ENCODE peak calls at places on chromosomes 13 and 19, in six cellular contexts. One of them, this sample, is unnamed. For H3K27me3 and H3K9me3, the result is how much of the 10 kb centered on the place peaks cover.

GRCh38 chr19:33063356-33064116 is 1.2 kb downstream of the RHPN2 start:
- DNase-seq in right lobe of liver: peak
- DNase-seq in pancreas: peak
- DNase-seq in naive thymus-derived CD4-positive, alpha-beta T cell: no peak
- DNase-seq in fibroblast of lung: peak
- DNase-seq in hepatocyte: peak
- DNase-seq in this sample: peak

GRCh38 chr19:17889609-17890214 is 18.0 kb downstream of the SLC5A5 start:
- DNase-seq in right lobe of liver: no peak
- DNase-seq in pancreas: no peak
- DNase-seq in naive thymus-derived CD4-positive, alpha-beta T cell: no peak
- DNase-seq in fibroblast of lung: peak
- DNase-seq in hepatocyte: peak
- DNase-seq in this sample: no peak

GRCh38 chr13:75675421-75675820 is 39.3 kb downstream of the LMO7 start:
- DNase-seq in right lobe of liver: no peak
- DNase-seq in pancreas: no peak
- DNase-seq in naive thymus-derived CD4-positive, alpha-beta T cell: no peak
- DNase-seq in fibroblast of lung: peak
- DNase-seq in hepatocyte: no peak
- DNase-seq in this sample: no peak

GRCh38 chr19:3024870-3025515 is 4.1 kb downstream of the TLE2 start:
- DNase-seq in right lobe of liver: no peak
- DNase-seq in pancreas: no peak
- DNase-seq in naive thymus-derived CD4-positive, alpha-beta T cell: no peak
- DNase-seq in fibroblast of lung: no peak
- DNase-seq in hepatocyte: no peak
- DNase-seq in this sample: peak

GRCh38 chr13:102839462-102839861 is 6.4 kb upstream of the ERCC5 start:
- DNase-seq in right lobe of liver: no peak
- DNase-seq in pancreas: no peak
- DNase-seq in naive thymus-derived CD4-positive, alpha-beta T cell: no peak
- DNase-seq in fibroblast of lung: no peak
- DNase-seq in hepatocyte: no peak
- DNase-seq in this sample: no peak

GRCh38 chr13:112588490-112589297 is 741 bp upstream of the TUBGCP3 start:
- DNase-seq in right lobe of liver: no peak
- DNase-seq in pancreas: no peak
- DNase-seq in naive thymus-derived CD4-positive, alpha-beta T cell: no peak
- DNase-seq in fibroblast of lung: peak
- DNase-seq in hepatocyte: no peak
- DNase-seq in this sample: no peak

GRCh38 chr13:21149568-21149967 is 26.8 kb downstream of the SKA3 start:
- DNase-seq in right lobe of liver: no peak
- DNase-seq in pancreas: no peak
- DNase-seq in naive thymus-derived CD4-positive, alpha-beta T cell: no peak
- DNase-seq in fibroblast of lung: no peak
- DNase-seq in hepatocyte: no peak
- DNase-seq in this sample: no peak

GRCh38 chr19:51986309-51987291 is at the start of gene ZNF350:
- DNase-seq in right lobe of liver: peak
- DNase-seq in pancreas: peak
- DNase-seq in naive thymus-derived CD4-positive, alpha-beta T cell: peak
- DNase-seq in fibroblast of lung: peak
- DNase-seq in hepatocyte: peak
- DNase-seq in this sample: peak

GRCh38 chr13:40777166-40777956 is 6.4 kb upstream of the MRPS31 start:
- DNase-seq in right lobe of liver: no peak
- DNase-seq in pancreas: peak
- DNase-seq in naive thymus-derived CD4-positive, alpha-beta T cell: no peak
- DNase-seq in fibroblast of lung: peak
- DNase-seq in hepatocyte: peak
- DNase-seq in this sample: peak

GRCh38 chr19:45657520-45658163 is 10.4 kb upstream of the GIPR start:
- DNase-seq in right lobe of liver: no peak
- DNase-seq in pancreas: no peak
- DNase-seq in naive thymus-derived CD4-positive, alpha-beta T cell: no peak
- DNase-seq in fibroblast of lung: no peak
- DNase-seq in hepatocyte: peak
- DNase-seq in this sample: no peak

GRCh38 chr19:4568884-4569283 is 9.4 kb upstream of the SEMA6B start:
- DNase-seq in right lobe of liver: no peak
- DNase-seq in pancreas: no peak
- DNase-seq in naive thymus-derived CD4-positive, alpha-beta T cell: no peak
- DNase-seq in fibroblast of lung: no peak
- DNase-seq in hepatocyte: no peak
- DNase-seq in this sample: no peak

GRCh38 chr19:4570423-4570822 is 10.9 kb upstream of the SEMA6B start:
- DNase-seq in right lobe of liver: no peak
- DNase-seq in pancreas: no peak
- DNase-seq in naive thymus-derived CD4-positive, alpha-beta T cell: no peak
- DNase-seq in fibroblast of lung: no peak
- DNase-seq in hepatocyte: no peak
- DNase-seq in this sample: no peak

GRCh38 chr19:4573682-4574081 is 14.2 kb upstream of the SEMA6B start:
- DNase-seq in right lobe of liver: no peak
- DNase-seq in pancreas: no peak
- DNase-seq in naive thymus-derived CD4-positive, alpha-beta T cell: no peak
- DNase-seq in fibroblast of lung: no peak
- DNase-seq in hepatocyte: no peak
- DNase-seq in this sample: no peak

GRCh38 chr19:4570916-4571304 is 11.4 kb upstream of the SEMA6B start:
- DNase-seq in right lobe of liver: no peak
- DNase-seq in pancreas: no peak
- DNase-seq in naive thymus-derived CD4-positive, alpha-beta T cell: no peak
- DNase-seq in fibroblast of lung: no peak
- DNase-seq in hepatocyte: no peak
- DNase-seq in this sample: no peak

DNA sequence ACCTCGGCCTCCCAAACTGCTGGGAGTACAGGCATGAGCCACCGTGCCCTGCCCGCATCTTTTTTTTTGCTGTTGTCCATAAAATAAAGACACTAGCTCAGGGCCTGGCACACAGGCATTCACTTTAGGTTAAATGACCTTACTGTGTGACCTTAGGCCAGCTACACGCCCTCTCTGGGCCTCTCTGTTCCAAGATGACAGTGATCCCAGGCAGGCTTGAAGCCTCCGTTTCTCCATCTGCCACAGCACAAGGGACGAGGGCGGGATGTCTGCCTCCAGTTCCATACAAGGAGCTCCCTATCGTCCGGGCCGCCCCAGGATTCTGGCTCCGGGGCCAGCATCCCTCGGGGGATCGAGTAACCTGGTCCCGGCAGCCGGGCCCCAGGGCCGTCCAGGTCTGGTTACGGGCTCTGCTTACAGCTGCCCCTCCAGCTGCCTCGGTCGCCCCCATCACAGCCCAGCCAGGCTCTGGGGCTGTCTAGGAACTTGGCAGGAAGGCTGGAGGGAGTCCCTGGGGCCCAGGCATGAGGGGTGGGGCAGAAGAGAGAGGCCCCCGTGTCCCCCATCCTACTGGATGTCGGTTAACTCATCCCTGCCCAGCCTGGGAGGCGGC is 11.9 kb upstream of the SEMA6B start:
- DNase-seq in right lobe of liver: no peak
- DNase-seq in pancreas: no peak
- DNase-seq in naive thymus-derived CD4-positive, alpha-beta T cell: no peak
- DNase-seq in fibroblast of lung: no peak
- DNase-seq in hepatocyte: peak
- DNase-seq in this sample: no peak
- H3K27me3 ChIP-seq in right lobe of liver: under half
- H3K27me3 ChIP-seq in pancreas: under half
- H3K27me3 ChIP-seq in naive thymus-derived CD4-positive, alpha-beta T cell: under half
- H3K27me3 ChIP-seq in fibroblast of lung: under half
- H3K27me3 ChIP-seq in hepatocyte: under half
- H3K27me3 ChIP-seq in this sample: under half

GRCh38 chr13:109655206-109655600 is 131.2 kb downstream of the IRS2 start:
- DNase-seq in right lobe of liver: no peak
- DNase-seq in pancreas: no peak
- DNase-seq in naive thymus-derived CD4-positive, alpha-beta T cell: no peak
- DNase-seq in fibroblast of lung: peak
- DNase-seq in hepatocyte: no peak
- DNase-seq in this sample: no peak
- H3K27ac ChIP-seq in right lobe of liver: no peak
- H3K27ac ChIP-seq in pancreas: peak
- H3K27ac ChIP-seq in naive thymus-derived CD4-positive, alpha-beta T cell: no peak
- H3K27ac ChIP-seq in fibroblast of lung: no peak
- H3K27ac ChIP-seq in hepatocyte: no peak
- H3K27ac ChIP-seq in this sample: no peak

GRCh38 chr19:44345969-44346368 is 10.5 kb downstream of the ZNF112 start:
- DNase-seq in right lobe of liver: no peak
- DNase-seq in pancreas: no peak
- DNase-seq in naive thymus-derived CD4-positive, alpha-beta T cell: no peak
- DNase-seq in fibroblast of lung: no peak
- DNase-seq in hepatocyte: no peak
- DNase-seq in this sample: no peak

GRCh38 chr19:44346556-44346955 is 9.9 kb downstream of the ZNF112 start:
- DNase-seq in right lobe of liver: no peak
- DNase-seq in pancreas: no peak
- DNase-seq in naive thymus-derived CD4-positive, alpha-beta T cell: no peak
- DNase-seq in fibroblast of lung: no peak
- DNase-seq in hepatocyte: no peak
- DNase-seq in this sample: no peak

GRCh38 chr19:44341794-44342193 is 14.7 kb downstream of the ZNF112 start:
- DNase-seq in right lobe of liver: no peak
- DNase-seq in pancreas: no peak
- DNase-seq in naive thymus-derived CD4-positive, alpha-beta T cell: no peak
- DNase-seq in fibroblast of lung: no peak
- DNase-seq in hepatocyte: no peak
- DNase-seq in this sample: no peak

DNA sequence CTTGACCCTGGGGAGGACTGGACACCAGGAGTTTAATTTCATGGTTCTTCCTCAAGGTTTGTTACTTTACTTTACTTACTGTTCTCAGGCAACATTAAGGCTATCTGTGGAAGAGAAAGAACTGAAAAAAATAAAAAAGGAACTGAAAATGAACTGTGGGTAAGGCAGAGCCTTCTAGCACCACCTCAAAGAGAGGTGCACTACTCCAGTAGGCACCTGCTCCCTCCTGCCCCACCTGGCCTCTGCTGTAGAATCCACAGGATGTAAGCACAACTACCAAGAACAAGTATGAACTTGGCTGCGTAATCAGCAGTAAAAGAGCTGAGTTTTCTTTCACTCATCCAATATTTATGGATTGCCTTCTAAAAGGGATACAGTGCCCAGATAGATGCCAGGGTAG is 12.2 kb downstream of the ZNF112 start:
- DNase-seq in right lobe of liver: no peak
- DNase-seq in pancreas: no peak
- DNase-seq in naive thymus-derived CD4-positive, alpha-beta T cell: no peak
- DNase-seq in fibroblast of lung: no peak
- DNase-seq in hepatocyte: no peak
- DNase-seq in this sample: no peak
- H3K9me3 ChIP-seq in right lobe of liver: under half
- H3K9me3 ChIP-seq in pancreas: under half
- H3K9me3 ChIP-seq in naive thymus-derived CD4-positive, alpha-beta T cell: under half
- H3K9me3 ChIP-seq in fibroblast of lung: under half
- H3K9me3 ChIP-seq in hepatocyte: under half
- H3K9me3 ChIP-seq in this sample: under half

GRCh38 chr13:110382830-110383229 is 75.7 kb downstream of the COL4A2 start:
- DNase-seq in right lobe of liver: no peak
- DNase-seq in pancreas: no peak
- DNase-seq in naive thymus-derived CD4-positive, alpha-beta T cell: no peak
- DNase-seq in fibroblast of lung: no peak
- DNase-seq in hepatocyte: no peak
- DNase-seq in this sample: no peak

GRCh38 chr13:110379905-110380341 is 72.8 kb downstream of the COL4A2 start:
- DNase-seq in right lobe of liver: no peak
- DNase-seq in pancreas: no peak
- DNase-seq in naive thymus-derived CD4-positive, alpha-beta T cell: no peak
- DNase-seq in fibroblast of lung: no peak
- DNase-seq in hepatocyte: no peak
- DNase-seq in this sample: no peak

GRCh38 chr13:110381029-110381360 is 73.9 kb downstream of the COL4A2 start:
- DNase-seq in right lobe of liver: no peak
- DNase-seq in pancreas: no peak
- DNase-seq in naive thymus-derived CD4-positive, alpha-beta T cell: no peak
- DNase-seq in fibroblast of lung: no peak
- DNase-seq in hepatocyte: no peak
- DNase-seq in this sample: no peak

GRCh38 chr13:110380359-110381028 is 73.4 kb downstream of the COL4A2 start:
- DNase-seq in right lobe of liver: no peak
- DNase-seq in pancreas: no peak
- DNase-seq in naive thymus-derived CD4-positive, alpha-beta T cell: no peak
- DNase-seq in fibroblast of lung: peak
- DNase-seq in hepatocyte: no peak
- DNase-seq in this sample: no peak

GRCh38 chr13:110382229-110382628 is 75.1 kb downstream of the COL4A2 start:
- DNase-seq in right lobe of liver: no peak
- DNase-seq in pancreas: no peak
- DNase-seq in naive thymus-derived CD4-positive, alpha-beta T cell: no peak
- DNase-seq in fibroblast of lung: peak
- DNase-seq in hepatocyte: no peak
- DNase-seq in this sample: no peak
- H3K27me3 ChIP-seq in right lobe of liver: under half
- H3K27me3 ChIP-seq in pancreas: under half
- H3K27me3 ChIP-seq in naive thymus-derived CD4-positive, alpha-beta T cell: under half
- H3K27me3 ChIP-seq in fibroblast of lung: under half
- H3K27me3 ChIP-seq in hepatocyte: under half
- H3K27me3 ChIP-seq in this sample: under half

GRCh38 chr13:48603375-48603774 is 50.4 kb upstream of the CYSLTR2 start:
- DNase-seq in right lobe of liver: no peak
- DNase-seq in pancreas: no peak
- DNase-seq in naive thymus-derived CD4-positive, alpha-beta T cell: no peak
- DNase-seq in fibroblast of lung: no peak
- DNase-seq in hepatocyte: no peak
- DNase-seq in this sample: no peak
- H3K27ac ChIP-seq in right lobe of liver: no peak
- H3K27ac ChIP-seq in pancreas: no peak
- H3K27ac ChIP-seq in naive thymus-derived CD4-positive, alpha-beta T cell: no peak
- H3K27ac ChIP-seq in fibroblast of lung: no peak
- H3K27ac ChIP-seq in hepatocyte: no peak
- H3K27ac ChIP-seq in this sample: no peak

This sample was measured in colonic mucosa.